ENCODE peak calls at places on chromosomes 1 and 21, in ten cellular contexts. One of them, this sample, is unnamed.

GRCh38 chr1:80365634-80366033 is 1359.1 kb upstream of the ADGRL4 start:
- DNase-seq in Kasumi-1: no peak
- DNase-seq in GM12878: no peak
- DNase-seq in naive thymus-derived CD4-positive, alpha-beta T cell: no peak
- DNase-seq in tibial artery: no peak
- DNase-seq in non-pigmented ciliary epithelial cell: no peak
- DNase-seq in HCEC 1CT: no peak
- DNase-seq in ELF-1: no peak
- DNase-seq in Daoy: no peak
- DNase-seq in NCI-H1417: peak
- DNase-seq in this sample: no peak

GRCh38 chr1:67679691-67680090 is 5.3 kb upstream of the GADD45A start:
- DNase-seq in Kasumi-1: no peak
- DNase-seq in GM12878: no peak
- DNase-seq in naive thymus-derived CD4-positive, alpha-beta T cell: no peak
- DNase-seq in tibial artery: no peak
- DNase-seq in non-pigmented ciliary epithelial cell: no peak
- DNase-seq in HCEC 1CT: peak
- DNase-seq in ELF-1: no peak
- DNase-seq in Daoy: peak
- DNase-seq in NCI-H1417: no peak
- DNase-seq in this sample: no peak

GRCh38 chr1:246728311-246728710 is 4.1 kb downstream of the SCCPDH start:
- DNase-seq in Kasumi-1: no peak
- DNase-seq in GM12878: no peak
- DNase-seq in naive thymus-derived CD4-positive, alpha-beta T cell: no peak
- DNase-seq in tibial artery: no peak
- DNase-seq in non-pigmented ciliary epithelial cell: no peak
- DNase-seq in HCEC 1CT: no peak
- DNase-seq in ELF-1: no peak
- DNase-seq in Daoy: no peak
- DNase-seq in NCI-H1417: no peak
- DNase-seq in this sample: peak

GRCh38 chr1:184930645-184931044 is 43.7 kb downstream of the NIBAN1 start:
- DNase-seq in Kasumi-1: no peak
- DNase-seq in GM12878: no peak
- DNase-seq in naive thymus-derived CD4-positive, alpha-beta T cell: no peak
- DNase-seq in tibial artery: no peak
- DNase-seq in non-pigmented ciliary epithelial cell: no peak
- DNase-seq in HCEC 1CT: no peak
- DNase-seq in ELF-1: no peak
- DNase-seq in Daoy: peak
- DNase-seq in NCI-H1417: peak
- DNase-seq in this sample: no peak

GRCh38 chr1:156475568-156476500 is 24.7 kb downstream of the MEF2D start:
- DNase-seq in Kasumi-1: no peak
- DNase-seq in GM12878: no peak
- DNase-seq in naive thymus-derived CD4-positive, alpha-beta T cell: no peak
- DNase-seq in tibial artery: peak
- DNase-seq in non-pigmented ciliary epithelial cell: no peak
- DNase-seq in HCEC 1CT: peak
- DNase-seq in ELF-1: no peak
- DNase-seq in Daoy: no peak
- DNase-seq in NCI-H1417: peak
- DNase-seq in this sample: no peak

GRCh38 chr1:205071801-205072200 is 12.5 kb downstream of the TMEM81 start:
- DNase-seq in Kasumi-1: no peak
- DNase-seq in GM12878: no peak
- DNase-seq in naive thymus-derived CD4-positive, alpha-beta T cell: no peak
- DNase-seq in tibial artery: peak
- DNase-seq in non-pigmented ciliary epithelial cell: no peak
- DNase-seq in HCEC 1CT: no peak
- DNase-seq in ELF-1: no peak
- DNase-seq in Daoy: no peak
- DNase-seq in NCI-H1417: no peak
- DNase-seq in this sample: no peak

GRCh38 chr1:202207292-202207691 is 13.7 kb downstream of the LGR6 start:
- DNase-seq in Kasumi-1: no peak
- DNase-seq in GM12878: no peak
- DNase-seq in naive thymus-derived CD4-positive, alpha-beta T cell: no peak
- DNase-seq in tibial artery: peak
- DNase-seq in non-pigmented ciliary epithelial cell: peak
- DNase-seq in HCEC 1CT: peak
- DNase-seq in ELF-1: no peak
- DNase-seq in Daoy: peak
- DNase-seq in NCI-H1417: no peak
- DNase-seq in this sample: peak

GRCh38 chr21:43815107-43815742 is 25.8 kb downstream of the RRP1 start:
- DNase-seq in Kasumi-1: no peak
- DNase-seq in GM12878: no peak
- DNase-seq in naive thymus-derived CD4-positive, alpha-beta T cell: no peak
- DNase-seq in tibial artery: no peak
- DNase-seq in non-pigmented ciliary epithelial cell: no peak
- DNase-seq in HCEC 1CT: no peak
- DNase-seq in ELF-1: no peak
- DNase-seq in Daoy: no peak
- DNase-seq in NCI-H1417: peak
- DNase-seq in this sample: no peak

GRCh38 chr1:31936278-31936965 is 1.7 kb downstream of the PTP4A2 start:
- DNase-seq in Kasumi-1: peak
- DNase-seq in GM12878: no peak
- DNase-seq in naive thymus-derived CD4-positive, alpha-beta T cell: no peak
- DNase-seq in tibial artery: no peak
- DNase-seq in non-pigmented ciliary epithelial cell: no peak
- DNase-seq in HCEC 1CT: peak
- DNase-seq in ELF-1: no peak
- DNase-seq in Daoy: no peak
- DNase-seq in NCI-H1417: no peak
- DNase-seq in this sample: no peak

GRCh38 chr21:45074048-45074817 is at the start of gene ADARB1:
- DNase-seq in Kasumi-1: peak
- DNase-seq in GM12878: no peak
- DNase-seq in naive thymus-derived CD4-positive, alpha-beta T cell: peak
- DNase-seq in tibial artery: no peak
- DNase-seq in non-pigmented ciliary epithelial cell: no peak
- DNase-seq in HCEC 1CT: peak
- DNase-seq in ELF-1: peak
- DNase-seq in Daoy: peak
- DNase-seq in NCI-H1417: peak
- DNase-seq in this sample: peak

GRCh38 chr1:52955129-52955970 is 28.3 kb downstream of the SCP2 start:
- DNase-seq in Kasumi-1: no peak
- DNase-seq in GM12878: no peak
- DNase-seq in naive thymus-derived CD4-positive, alpha-beta T cell: no peak
- DNase-seq in tibial artery: no peak
- DNase-seq in non-pigmented ciliary epithelial cell: peak
- DNase-seq in HCEC 1CT: peak
- DNase-seq in ELF-1: no peak
- DNase-seq in Daoy: peak
- DNase-seq in NCI-H1417: peak
- DNase-seq in this sample: no peak

GRCh38 chr1:58422436-58422835 is 124.1 kb downstream of the OMA1 start:
- DNase-seq in Kasumi-1: no peak
- DNase-seq in GM12878: no peak
- DNase-seq in naive thymus-derived CD4-positive, alpha-beta T cell: no peak
- DNase-seq in tibial artery: no peak
- DNase-seq in non-pigmented ciliary epithelial cell: no peak
- DNase-seq in HCEC 1CT: no peak
- DNase-seq in ELF-1: no peak
- DNase-seq in Daoy: no peak
- DNase-seq in NCI-H1417: no peak
- DNase-seq in this sample: no peak

GRCh38 chr1:117077267-117077666 is 17.1 kb downstream of the TTF2 start:
- DNase-seq in Kasumi-1: no peak
- DNase-seq in GM12878: no peak
- DNase-seq in naive thymus-derived CD4-positive, alpha-beta T cell: no peak
- DNase-seq in tibial artery: no peak
- DNase-seq in non-pigmented ciliary epithelial cell: peak
- DNase-seq in HCEC 1CT: peak
- DNase-seq in ELF-1: no peak
- DNase-seq in Daoy: peak
- DNase-seq in NCI-H1417: no peak
- DNase-seq in this sample: no peak

GRCh38 chr21:27564684-27565280 is 597.9 kb upstream of the ADAMTS5 start:
- DNase-seq in Kasumi-1: peak
- DNase-seq in GM12878: no peak
- DNase-seq in naive thymus-derived CD4-positive, alpha-beta T cell: no peak
- DNase-seq in tibial artery: no peak
- DNase-seq in non-pigmented ciliary epithelial cell: no peak
- DNase-seq in HCEC 1CT: peak
- DNase-seq in ELF-1: peak
- DNase-seq in Daoy: peak
- DNase-seq in NCI-H1417: peak
- DNase-seq in this sample: no peak